ENCODE peak calls at places on chromosomes 16 and 17, in eight cellular contexts. W is HEK293T, V is anterior cingulate cortex, U is amniotic stem cell, F is AG09309, N is Caco-2, E is posterior vena cava, K is AG08396. O is an unnamed sample.

GRCh38 chr17:19022747-19023146 is 18.2 kb upstream of the FAM83G start:
- DNase-seq in E (peak; percentile 55), U (no peak), V (no peak), N (no peak), K (no peak), W (no peak), F (no peak), O (no peak)

GRCh38 chr17:60231691-60232090 is 81.9 kb downstream of the CA4 start:
- DNase-seq in K (no peak), V (no peak), U (no peak), E (no peak), F (peak; percentile 28), W (no peak), N (no peak), O (no peak)

GRCh38 chr16:52512297-52512987 is 34.5 kb downstream of the TOX3 start:
- DNase-seq in V (no peak), E (no peak), U (no peak), N (no peak), K (no peak), W (no peak), F (no peak), O (no peak)

GRCh38 chr17:45244725-45245656 is 16.9 kb downstream of the SPATA32 start:
- DNase-seq in F (no peak), V (no peak), K (no peak), E (no peak), N (no peak), W (no peak), U (no peak), O (no peak)

GRCh38 chr16:2003827-2004641 is 5.6 kb downstream of the ZNF598 start:
- DNase-seq in W (peak; percentile 91), V (no peak), E (peak; percentile 96), F (no peak), K (peak; percentile 95), N (peak; percentile 79), U (peak; percentile 34), O (no peak)

GRCh38 chr16:11407047-11407982 is 62.1 kb downstream of the RMI2 start:
- DNase-seq in K (peak; percentile 85), N (peak; percentile 52), F (peak; percentile 20), V (peak; percentile 3), W (peak; percentile 79), U (no peak), E (no peak), O (peak; percentile 32)

GRCh38 chr17:77054926-77055325 is 85.8 kb upstream of the SEC14L1 start:
- DNase-seq in N (no peak), W (no peak), V (no peak), F (no peak), K (no peak), U (no peak), E (no peak), O (no peak)

GRCh38 chr17:73738751-73739575 is 94.7 kb upstream of the SDK2 start:
- DNase-seq in K (no peak), W (no peak), N (peak; percentile 76), U (no peak), F (no peak), V (no peak), E (no peak), O (no peak)